ENCODE peak calls at places on chromosome 1, in four cellular contexts. L, Y, R and U are unnamed samples.

GRCh38 chr1:204377800-204378608 is 18.3 kb upstream of the PLEKHA6 start:
- DNase-seq in R (peak), Y (no peak), L (no peak), U (no peak)

GRCh38 chr1:61389926-61390845 is 307.8 kb downstream of the NFIA start:
- DNase-seq in R (no peak), L (no peak), Y (no peak), U (no peak)

GRCh38 chr1:207500306-207500705 is 4.3 kb downstream of the CR1 start:
- DNase-seq in R (no peak), L (no peak), Y (no peak), U (no peak)

GRCh38 chr1:232533328-232533727 is 96.6 kb downstream of the SIPA1L2 start:
- DNase-seq in R (no peak), L (no peak), Y (no peak), U (no peak)

GRCh38 chr1:159009704-159010361 is at the start of gene IFI16:
- DNase-seq in R (no peak), L (peak), Y (peak), U (peak)

GRCh38 chr1:173050865-173051264 is at the start of gene TNFSF18:
- DNase-seq in Y (no peak), R (no peak), L (peak), U (peak)

GRCh38 chr1:75723989-75724471 is 479 bp upstream of the ACADM start:
- DNase-seq in R (peak), L (peak), Y (peak), U (peak)

GRCh38 chr1:233328661-233329498 is 1.4 kb downstream of the MAP3K21 start:
- DNase-seq in Y (no peak), R (peak), L (no peak), U (no peak)

GRCh38 chr1:76865696-76866291 is 1.5 kb upstream of the ST6GALNAC5 start:
- DNase-seq in R (peak), L (no peak), Y (peak), U (no peak)

GRCh38 chr1:173508541-173508940 is 31.4 kb downstream of the PRDX6 start:
- DNase-seq in L (no peak), Y (no peak), R (no peak), U (no peak)

GRCh38 chr1:115189814-115190541 is 100.7 kb upstream of the TSPAN2 start:
- DNase-seq in Y (peak), L (peak), R (no peak), U (peak)

GRCh38 chr1:168146160-168146539 is 9.4 kb upstream of the GPR161 start:
- DNase-seq in R (no peak), Y (no peak), L (no peak), U (no peak)

GRCh38 chr1:108830119-108831008 is 26.5 kb downstream of the AKNAD1 start:
- DNase-seq in R (no peak), Y (peak), L (peak), U (peak)
- H3K4me3 ChIP-seq in R (no peak), Y (peak), L (peak), U (peak)

GRCh38 chr1:26694185-26694572 is 1.6 kb upstream of the ARID1A start:
- DNase-seq in Y (no peak), L (no peak), R (no peak), U (no peak)

GRCh38 chr1:26692211-26692792 is 3.5 kb upstream of the ARID1A start:
- DNase-seq in Y (peak), L (peak), R (peak), U (peak)

GRCh38 chr1:26694597-26695416 is 1.0 kb upstream of the ARID1A start:
- DNase-seq in R (peak), L (no peak), Y (no peak), U (no peak)

GRCh38 chr1:26693557-26694184 is 2.1 kb upstream of the ARID1A start:
- DNase-seq in R (no peak), Y (no peak), L (no peak), U (peak)

GRCh38 chr1:26692793-26693490 is 2.9 kb upstream of the ARID1A start:
- DNase-seq in L (peak), R (peak), Y (peak), U (peak)
- TF ChIP-seq CTCF in L (no peak), R (no peak), Y (no peak), U (no peak)

GRCh38 chr1:53315456-53316048 is 12.3 kb downstream of the LRP8 start:
- DNase-seq in L (no peak), R (no peak), Y (no peak), U (no peak)

GRCh38 chr1:53317651-53318539 is 10.0 kb downstream of the LRP8 start:
- DNase-seq in L (no peak), Y (no peak), R (no peak), U (no peak)

GRCh38 chr1:53314606-53315005 is 13.3 kb downstream of the LRP8 start:
- DNase-seq in R (no peak), L (no peak), Y (no peak), U (no peak)

GRCh38 chr1:53316742-53317650 is 10.9 kb downstream of the LRP8 start:
- DNase-seq in R (peak), Y (no peak), L (no peak), U (peak)

GRCh38 chr1:53316058-53316741 is 11.7 kb downstream of the LRP8 start:
- DNase-seq in R (peak), Y (no peak), L (no peak), U (peak)
- H3K4me3 ChIP-seq in R (no peak), Y (no peak), L (no peak), U (no peak)

DNA sequence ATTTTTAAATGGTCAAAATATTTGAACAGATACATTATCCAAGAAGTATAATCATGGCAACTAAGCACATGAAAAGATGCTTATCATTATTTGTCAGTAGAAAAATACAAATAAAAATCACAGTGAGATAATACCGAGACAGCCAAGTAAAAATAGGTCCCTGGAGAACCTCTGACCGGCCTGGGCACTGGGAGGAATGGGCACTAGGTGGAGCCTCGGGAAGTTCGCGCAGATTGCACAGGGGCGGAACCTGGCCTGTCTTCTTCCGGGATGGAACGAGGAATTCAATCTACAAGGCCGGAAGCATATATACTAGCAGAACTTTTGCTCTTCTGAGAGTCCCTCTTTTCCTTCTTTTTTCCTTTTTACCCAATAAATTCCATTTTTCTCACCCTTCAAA is 148.5 kb upstream of the CHRM3 start:
- DNase-seq in L (no peak), R (peak), Y (no peak), U (no peak)
- TF ChIP-seq CTCF in L (no peak), R (peak), Y (no peak), U (no peak)

GRCh38 chr1:40389234-40389815 is 15.8 kb downstream of the SMAP2 start:
- DNase-seq in R (no peak), L (no peak), Y (no peak), U (no peak)

GRCh38 chr1:40391688-40392145 is 18.2 kb downstream of the SMAP2 start:
- DNase-seq in L (no peak), Y (no peak), R (no peak), U (no peak)

GRCh38 chr1:40392206-40392605 is 18.7 kb downstream of the SMAP2 start:
- DNase-seq in Y (peak), R (no peak), L (peak), U (peak)

GRCh38 chr1:40390857-40391256 is 17.3 kb downstream of the SMAP2 start:
- DNase-seq in L (no peak), Y (no peak), R (no peak), U (no peak)

DNA sequence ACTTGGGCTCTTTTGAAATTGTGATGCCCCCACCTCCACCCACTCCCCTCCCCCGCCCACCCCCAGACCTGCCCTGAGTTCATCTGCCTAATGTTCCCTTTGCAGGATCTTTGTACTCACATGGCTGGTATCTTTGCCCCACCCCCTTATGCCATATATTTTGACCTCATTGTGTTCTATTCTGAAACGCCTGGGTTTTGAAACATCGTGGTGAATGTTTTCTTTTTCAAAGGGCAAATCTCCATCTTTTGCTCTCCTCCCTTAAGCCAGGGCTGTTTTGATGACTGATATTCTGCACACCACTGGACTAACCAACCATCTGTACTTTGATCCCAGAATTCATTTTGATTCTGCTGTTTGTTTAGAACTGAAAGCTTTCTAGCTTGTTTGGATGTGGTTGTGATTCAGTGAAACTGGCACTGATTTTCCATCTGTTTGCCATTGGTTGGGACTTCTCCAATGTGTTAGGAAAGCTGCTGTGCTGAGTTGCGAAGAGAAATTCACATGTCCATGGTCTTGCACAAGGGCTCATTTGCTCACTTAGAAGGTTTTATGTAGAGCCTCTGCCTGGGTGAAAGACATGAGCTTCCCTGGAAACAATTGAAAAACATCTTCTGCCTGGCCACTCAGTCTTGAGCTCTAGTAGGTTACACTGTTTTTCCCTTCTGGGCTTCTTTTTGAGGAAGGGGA is 16.5 kb downstream of the SMAP2 start:
- DNase-seq in Y (peak), L (peak), R (no peak), U (peak)
- H3K4me3 ChIP-seq in Y (peak), L (no peak), R (no peak), U (no peak)

GRCh38 chr1:37989381-37989930 is 366 bp downstream of the SF3A3 start:
- DNase-seq in Y (no peak), L (no peak), R (peak), U (peak)

GRCh38 chr1:37983546-37983945 is 6.3 kb downstream of the SF3A3 start:
- DNase-seq in R (no peak), Y (no peak), L (no peak), U (no peak)

DNA sequence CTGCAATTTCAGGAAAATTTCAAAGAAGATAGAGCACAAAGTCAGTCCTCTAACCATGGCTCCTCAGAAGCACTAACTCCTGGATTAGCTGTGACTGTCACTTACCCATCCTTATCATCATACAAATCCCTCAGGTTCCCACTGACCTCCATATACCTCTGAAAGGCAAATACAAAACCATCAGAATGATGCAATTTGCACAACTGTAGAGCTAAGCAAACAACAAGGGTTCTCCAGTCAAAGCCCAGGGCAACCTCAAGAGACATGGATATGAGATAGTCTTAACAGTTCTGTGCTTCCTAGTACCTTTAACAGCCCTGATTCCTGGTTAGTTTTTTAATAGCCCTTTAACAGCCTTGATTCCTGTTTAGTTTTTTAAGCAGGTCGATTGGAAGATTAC is 2.1 kb downstream of the SF3A3 start:
- DNase-seq in L (no peak), Y (no peak), R (no peak), U (no peak)
- TF ChIP-seq CTCF in L (no peak), Y (no peak), R (no peak), U (no peak)

DNA sequence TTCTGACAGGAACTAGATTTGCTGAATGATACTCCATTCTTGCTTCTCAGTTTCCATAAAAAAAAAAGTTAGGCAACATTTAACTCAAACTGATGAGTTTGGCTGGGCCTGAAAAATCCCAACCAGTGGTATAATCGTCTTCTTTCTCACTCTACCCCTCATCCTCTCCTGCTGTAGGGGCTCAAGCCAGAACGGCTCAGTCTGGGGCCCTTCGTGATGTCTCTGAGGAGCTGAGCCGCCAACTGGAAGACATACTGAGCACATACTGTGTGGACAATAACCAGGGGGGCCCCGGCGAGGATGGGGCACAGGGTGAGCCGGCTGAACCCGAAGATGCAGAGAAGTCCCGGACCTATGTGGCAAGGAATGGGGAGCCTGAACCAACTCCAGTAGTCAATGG is 1.6 kb downstream of the TXLNA start:
- DNase-seq in Y (no peak), L (no peak), R (no peak), U (no peak)
- H3K4me3 ChIP-seq in Y (peak), L (peak), R (peak), U (peak)

GRCh38 chr1:228552596-228553176 is 65.5 kb downstream of the RNF187 start:
- DNase-seq in Y (no peak), L (no peak), R (no peak), U (no peak)
- TF ChIP-seq CTCF in Y (no peak), L (no peak), R (no peak), U (no peak)